ENCODE peak calls at places on chromosomes 6 and 20, in ten cellular contexts. C, N, E, L, F, Z, U, A, X and S are unnamed samples.

GRCh38 chr20:43955244-43956191 is 40.9 kb downstream of the TOX2 start:
- DNase-seq in A (peak; percentile 96), X (no peak), Z (peak; percentile 61), U (peak; percentile 97), L (no peak), C (no peak), N (no peak), F (no peak), E (no peak), S (no peak)

GRCh38 chr20:38308447-38308846 is 4.5 kb downstream of the BPI start:
- DNase-seq in F (no peak), E (no peak), A (no peak), C (no peak), U (no peak), N (no peak), Z (no peak), L (no peak), X (no peak), S (no peak)

GRCh38 chr6:15401769-15402250 is 155.9 kb downstream of the JARID2 start:
- DNase-seq in U (no peak), C (no peak), N (no peak), L (no peak), X (no peak), F (no peak), Z (no peak), A (no peak), E (no peak), S (no peak)

GRCh38 chr6:33714385-33715040 is 3.0 kb upstream of the UQCC2 start:
- DNase-seq in L (no peak), Z (no peak), E (no peak), U (no peak), X (no peak), F (no peak), N (no peak), C (no peak), A (no peak), S (no peak)

GRCh38 chr6:68743099-68743498 is 108.0 kb downstream of the ADGRB3 start:
- DNase-seq in A (no peak), N (no peak), Z (no peak), E (no peak), X (no peak), U (no peak), C (no peak), L (no peak), F (no peak), S (no peak)

GRCh38 chr6:92810913-92811312 is 608.4 kb downstream of the EPHA7 start:
- DNase-seq in X (peak; percentile 70), E (no peak), L (no peak), U (peak; percentile 6), F (no peak), C (peak; percentile 34), N (peak; percentile 54), A (peak; percentile 51), Z (peak; percentile 87), S (peak; percentile 56)

GRCh38 chr6:3592371-3592941 is 135.6 kb upstream of the SLC22A23 start:
- DNase-seq in X (no peak), E (no peak), N (no peak), A (peak; percentile 99), C (no peak), Z (no peak), L (no peak), U (peak; percentile 99), F (no peak), S (no peak)

GRCh38 chr6:145865175-145865574 is 50.6 kb upstream of the FBXO30 start:
- DNase-seq in N (no peak), A (no peak), F (no peak), L (no peak), C (no peak), Z (no peak), X (no peak), E (no peak), U (no peak), S (no peak)

GRCh38 chr6:72704979-72705378 is 83.1 kb downstream of the KCNQ5 start:
- DNase-seq in F (no peak), U (peak; percentile 5), X (no peak), E (no peak), C (no peak), A (peak; percentile 23), N (no peak), L (no peak), Z (no peak), S (peak; percentile 11)

GRCh38 chr20:11716239-11716944 is 201.3 kb upstream of the BTBD3 start:
- DNase-seq in L (no peak), E (no peak), C (no peak), Z (peak; percentile 81), U (peak; percentile 62), A (peak; percentile 57), F (no peak), N (peak; percentile 10), X (peak; percentile 75), S (peak; percentile 61)

GRCh38 chr20:11717562-11717961 is 200.1 kb upstream of the BTBD3 start:
- DNase-seq in A (no peak), X (no peak), L (no peak), Z (no peak), U (no peak), F (no peak), E (no peak), C (no peak), N (no peak), S (no peak)

GRCh38 chr20:11719153-11719552 is 198.5 kb upstream of the BTBD3 start:
- DNase-seq in Z (peak; percentile 65), L (no peak), A (no peak), U (no peak), E (no peak), C (no peak), N (no peak), X (peak; percentile 61), F (no peak), S (no peak)

GRCh38 chr20:11718474-11719094 is 199.1 kb upstream of the BTBD3 start:
- DNase-seq in Z (peak; percentile 56), X (no peak), U (no peak), F (no peak), C (no peak), A (no peak), L (no peak), N (no peak), E (no peak), S (no peak)

DNA sequence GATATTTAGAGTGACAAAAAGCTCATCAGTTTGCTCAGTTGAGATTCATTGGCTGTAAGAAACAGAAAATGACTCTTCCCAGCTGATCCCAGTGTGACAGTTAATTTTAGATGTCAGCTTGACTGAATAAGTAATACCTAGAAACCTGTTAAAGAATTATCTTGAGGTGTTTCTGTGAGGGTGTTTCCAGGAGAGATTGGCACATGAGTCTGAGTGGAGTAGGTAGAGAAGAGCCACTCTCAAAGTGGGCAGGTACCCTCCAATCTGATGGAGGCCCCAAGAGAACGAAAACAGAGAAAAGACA is 200.8 kb upstream of the BTBD3 start:
- DNase-seq in A (no peak), E (no peak), C (no peak), U (no peak), N (no peak), F (no peak), L (no peak), Z (no peak), X (no peak), S (no peak)
- TF ChIP-seq CTCF in A (no peak), E (no peak), C (no peak), U (no peak), N (no peak), F (no peak), L (no peak), Z (no peak), X (no peak), S (no peak)

GRCh38 chr6:47647188-47647587 is 51.2 kb upstream of the ADGRF4 start:
- DNase-seq in U (no peak), N (no peak), Z (no peak), F (no peak), C (no peak), E (no peak), L (no peak), X (no peak), A (no peak), S (no peak)

GRCh38 chr6:47648031-47648430 is 50.3 kb upstream of the ADGRF4 start:
- DNase-seq in E (no peak), N (no peak), F (no peak), L (no peak), X (no peak), C (no peak), U (no peak), Z (no peak), A (no peak), S (no peak)

GRCh38 chr6:47651505-47651944 is 46.9 kb upstream of the ADGRF4 start:
- DNase-seq in A (peak; percentile 66), N (no peak), L (no peak), C (no peak), Z (no peak), E (no peak), X (no peak), U (peak; percentile 74), F (no peak), S (no peak)

GRCh38 chr6:47650553-47651432 is 47.6 kb upstream of the ADGRF4 start:
- DNase-seq in A (no peak), Z (no peak), X (no peak), L (no peak), N (no peak), U (no peak), F (no peak), C (no peak), E (no peak), S (no peak)

DNA sequence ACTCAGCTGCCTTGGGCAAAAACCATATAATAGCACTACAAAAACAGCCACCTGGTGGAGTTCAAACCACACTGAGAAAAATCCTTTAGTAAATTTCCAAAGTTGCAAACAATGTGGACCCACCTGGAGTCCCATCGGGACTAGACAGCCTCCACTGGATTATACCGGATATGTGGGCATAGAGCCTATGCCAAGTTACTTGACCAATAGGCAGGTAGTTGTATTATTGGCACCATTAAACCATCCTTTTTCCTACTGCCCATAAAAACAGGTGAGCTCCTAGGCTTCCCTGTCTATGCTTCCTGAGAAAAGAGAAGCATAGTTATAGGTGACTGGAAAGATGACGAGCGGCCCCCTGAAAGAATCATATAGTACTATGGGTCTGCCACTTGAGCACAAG is 51.7 kb upstream of the ADGRF4 start:
- DNase-seq in L (no peak), F (no peak), C (no peak), E (no peak), U (no peak), N (no peak), A (peak; percentile 24), Z (no peak), X (no peak), S (no peak)
- TF ChIP-seq CTCF in L (no peak), F (no peak), C (no peak), E (no peak), U (no peak), N (no peak), A (peak; percentile 20), Z (peak; percentile 43), X (no peak), S (no peak)

DNA sequence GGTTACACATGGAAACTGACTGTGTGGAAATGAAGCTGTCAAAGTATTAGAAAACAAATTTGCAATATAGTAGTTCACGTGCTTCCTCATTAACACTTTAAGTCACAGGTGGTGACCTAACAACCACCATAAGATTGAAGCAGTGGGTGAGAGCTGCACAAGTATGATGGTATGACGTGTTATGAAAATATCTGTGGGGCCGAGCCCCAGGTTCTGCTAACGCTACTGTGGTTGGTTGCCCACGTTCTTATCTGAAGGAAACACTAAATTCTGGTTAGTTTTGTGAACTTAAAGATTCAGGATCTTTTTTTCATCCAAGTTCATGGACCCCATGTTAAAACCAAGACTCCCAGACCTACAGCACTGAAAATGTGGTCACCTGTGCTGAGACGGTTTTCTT is 243.0 kb upstream of the RIN2 start:
- DNase-seq in C (no peak), U (no peak), Z (no peak), E (no peak), X (no peak), F (no peak), A (no peak), L (no peak), N (no peak), S (no peak)
- TF ChIP-seq CTCF in C (no peak), U (no peak), Z (no peak), E (no peak), X (no peak), F (no peak), A (no peak), L (no peak), N (no peak), S (no peak)

GRCh38 chr20:12966468-12967085 is 42.2 kb upstream of the SPTLC3 start:
- DNase-seq in N (no peak), U (peak; percentile 63), Z (no peak), X (no peak), C (no peak), A (peak; percentile 40), F (no peak), L (no peak), E (no peak), S (no peak)
- TF ChIP-seq CTCF in N (peak; percentile 7), U (peak; percentile 54), Z (peak; percentile 62), X (peak; percentile 48), C (peak; percentile 58), A (peak; percentile 51), F (no peak), L (no peak), E (peak; percentile 23), S (peak; percentile 32)